ENCODE peak calls at places on chromosomes 16 and 17, in five cellular contexts. One of them, this sample, is unnamed.

GRCh38 chr17:68449021-68449739 is 8.1 kb downstream of the WIPI1 start:
- DNase-seq in stimulated activated CD4-positive, alpha-beta T cell treated with anti-CD3 and anti-CD28 coated beads, Interleukin-12 subunit alpha, Interleukin-12 subunit beta, amount 100 ng/mL, for 48 hours: no peak
- DNase-seq in activated CD8-positive, alpha-beta memory T cell treated with anti-CD3 and anti-CD28 coated beads for 1 hour: no peak
- DNase-seq in hepatocyte: no peak
- DNase-seq in posterior cingulate gyrus: no peak
- DNase-seq in this sample: no peak

GRCh38 chr16:49127103-49127502 is 154.5 kb downstream of the CBLN1 start:
- DNase-seq in stimulated activated CD4-positive, alpha-beta T cell treated with anti-CD3 and anti-CD28 coated beads, Interleukin-12 subunit alpha, Interleukin-12 subunit beta, amount 100 ng/mL, for 48 hours: no peak
- DNase-seq in activated CD8-positive, alpha-beta memory T cell treated with anti-CD3 and anti-CD28 coated beads for 1 hour: no peak
- DNase-seq in hepatocyte: peak
- DNase-seq in posterior cingulate gyrus: no peak
- DNase-seq in this sample: peak

GRCh38 chr17:17836818-17837379 is at the start of gene SREBF1:
- DNase-seq in stimulated activated CD4-positive, alpha-beta T cell treated with anti-CD3 and anti-CD28 coated beads, Interleukin-12 subunit alpha, Interleukin-12 subunit beta, amount 100 ng/mL, for 48 hours: peak
- DNase-seq in activated CD8-positive, alpha-beta memory T cell treated with anti-CD3 and anti-CD28 coated beads for 1 hour: peak
- DNase-seq in hepatocyte: peak
- DNase-seq in posterior cingulate gyrus: no peak
- DNase-seq in this sample: peak

GRCh38 chr16:1181715-1182671 is 29.1 kb downstream of the CACNA1H start:
- DNase-seq in stimulated activated CD4-positive, alpha-beta T cell treated with anti-CD3 and anti-CD28 coated beads, Interleukin-12 subunit alpha, Interleukin-12 subunit beta, amount 100 ng/mL, for 48 hours: no peak
- DNase-seq in activated CD8-positive, alpha-beta memory T cell treated with anti-CD3 and anti-CD28 coated beads for 1 hour: no peak
- DNase-seq in hepatocyte: peak
- DNase-seq in posterior cingulate gyrus: no peak
- DNase-seq in this sample: no peak

GRCh38 chr16:87213536-87213935 is 103.7 kb downstream of the C16orf95 start:
- DNase-seq in stimulated activated CD4-positive, alpha-beta T cell treated with anti-CD3 and anti-CD28 coated beads, Interleukin-12 subunit alpha, Interleukin-12 subunit beta, amount 100 ng/mL, for 48 hours: no peak
- DNase-seq in activated CD8-positive, alpha-beta memory T cell treated with anti-CD3 and anti-CD28 coated beads for 1 hour: no peak
- DNase-seq in hepatocyte: no peak
- DNase-seq in posterior cingulate gyrus: no peak
- DNase-seq in this sample: no peak

GRCh38 chr16:78283668-78284251 is 184.3 kb downstream of the WWOX start:
- DNase-seq in stimulated activated CD4-positive, alpha-beta T cell treated with anti-CD3 and anti-CD28 coated beads, Interleukin-12 subunit alpha, Interleukin-12 subunit beta, amount 100 ng/mL, for 48 hours: no peak
- DNase-seq in activated CD8-positive, alpha-beta memory T cell treated with anti-CD3 and anti-CD28 coated beads for 1 hour: no peak
- DNase-seq in hepatocyte: no peak
- DNase-seq in posterior cingulate gyrus: no peak
- DNase-seq in this sample: no peak

GRCh38 chr16:11097094-11097781 is 152.9 kb downstream of the CLEC16A start:
- DNase-seq in stimulated activated CD4-positive, alpha-beta T cell treated with anti-CD3 and anti-CD28 coated beads, Interleukin-12 subunit alpha, Interleukin-12 subunit beta, amount 100 ng/mL, for 48 hours: no peak
- DNase-seq in activated CD8-positive, alpha-beta memory T cell treated with anti-CD3 and anti-CD28 coated beads for 1 hour: no peak
- DNase-seq in hepatocyte: no peak
- DNase-seq in posterior cingulate gyrus: no peak
- DNase-seq in this sample: no peak

GRCh38 chr16:89873109-89873821 is at the start of gene TCF25:
- DNase-seq in stimulated activated CD4-positive, alpha-beta T cell treated with anti-CD3 and anti-CD28 coated beads, Interleukin-12 subunit alpha, Interleukin-12 subunit beta, amount 100 ng/mL, for 48 hours: peak
- DNase-seq in activated CD8-positive, alpha-beta memory T cell treated with anti-CD3 and anti-CD28 coated beads for 1 hour: peak
- DNase-seq in hepatocyte: peak
- DNase-seq in posterior cingulate gyrus: peak
- DNase-seq in this sample: peak

GRCh38 chr17:10429416-10430045 is 7.8 kb upstream of the MYH8 start:
- DNase-seq in stimulated activated CD4-positive, alpha-beta T cell treated with anti-CD3 and anti-CD28 coated beads, Interleukin-12 subunit alpha, Interleukin-12 subunit beta, amount 100 ng/mL, for 48 hours: no peak
- DNase-seq in activated CD8-positive, alpha-beta memory T cell treated with anti-CD3 and anti-CD28 coated beads for 1 hour: no peak
- DNase-seq in hepatocyte: no peak
- DNase-seq in posterior cingulate gyrus: no peak
- DNase-seq in this sample: no peak

GRCh38 chr17:74712756-74713155 is at the start of gene CD300LF:
- DNase-seq in stimulated activated CD4-positive, alpha-beta T cell treated with anti-CD3 and anti-CD28 coated beads, Interleukin-12 subunit alpha, Interleukin-12 subunit beta, amount 100 ng/mL, for 48 hours: no peak
- DNase-seq in activated CD8-positive, alpha-beta memory T cell treated with anti-CD3 and anti-CD28 coated beads for 1 hour: no peak
- DNase-seq in hepatocyte: no peak
- DNase-seq in posterior cingulate gyrus: no peak
- DNase-seq in this sample: no peak

GRCh38 chr16:3170440-3171180 is 17.4 kb upstream of the OR1F1 start:
- DNase-seq in stimulated activated CD4-positive, alpha-beta T cell treated with anti-CD3 and anti-CD28 coated beads, Interleukin-12 subunit alpha, Interleukin-12 subunit beta, amount 100 ng/mL, for 48 hours: no peak
- DNase-seq in activated CD8-positive, alpha-beta memory T cell treated with anti-CD3 and anti-CD28 coated beads for 1 hour: no peak
- DNase-seq in hepatocyte: no peak
- DNase-seq in posterior cingulate gyrus: no peak
- DNase-seq in this sample: no peak

GRCh38 chr16:81755915-81756644 is 23.0 kb upstream of the PLCG2 start:
- DNase-seq in stimulated activated CD4-positive, alpha-beta T cell treated with anti-CD3 and anti-CD28 coated beads, Interleukin-12 subunit alpha, Interleukin-12 subunit beta, amount 100 ng/mL, for 48 hours: no peak
- DNase-seq in activated CD8-positive, alpha-beta memory T cell treated with anti-CD3 and anti-CD28 coated beads for 1 hour: no peak
- DNase-seq in hepatocyte: no peak
- DNase-seq in posterior cingulate gyrus: no peak
- DNase-seq in this sample: no peak

GRCh38 chr17:61678339-61678738 is 87.3 kb upstream of the NACA2 start:
- DNase-seq in stimulated activated CD4-positive, alpha-beta T cell treated with anti-CD3 and anti-CD28 coated beads, Interleukin-12 subunit alpha, Interleukin-12 subunit beta, amount 100 ng/mL, for 48 hours: no peak
- DNase-seq in activated CD8-positive, alpha-beta memory T cell treated with anti-CD3 and anti-CD28 coated beads for 1 hour: no peak
- DNase-seq in hepatocyte: no peak
- DNase-seq in posterior cingulate gyrus: no peak
- DNase-seq in this sample: no peak

GRCh38 chr16:57044931-57045693 is 47.3 kb upstream of the CPNE2 start:
- DNase-seq in stimulated activated CD4-positive, alpha-beta T cell treated with anti-CD3 and anti-CD28 coated beads, Interleukin-12 subunit alpha, Interleukin-12 subunit beta, amount 100 ng/mL, for 48 hours: no peak
- DNase-seq in activated CD8-positive, alpha-beta memory T cell treated with anti-CD3 and anti-CD28 coated beads for 1 hour: no peak
- DNase-seq in hepatocyte: no peak
- DNase-seq in posterior cingulate gyrus: no peak
- DNase-seq in this sample: no peak

GRCh38 chr17:37107406-37108083 is 158.8 kb downstream of the AATF start:
- DNase-seq in stimulated activated CD4-positive, alpha-beta T cell treated with anti-CD3 and anti-CD28 coated beads, Interleukin-12 subunit alpha, Interleukin-12 subunit beta, amount 100 ng/mL, for 48 hours: no peak
- DNase-seq in activated CD8-positive, alpha-beta memory T cell treated with anti-CD3 and anti-CD28 coated beads for 1 hour: no peak
- DNase-seq in hepatocyte: no peak
- DNase-seq in posterior cingulate gyrus: peak
- DNase-seq in this sample: no peak

GRCh38 chr17:29251969-29252866 is 5.6 kb downstream of the CRYBA1 start:
- DNase-seq in stimulated activated CD4-positive, alpha-beta T cell treated with anti-CD3 and anti-CD28 coated beads, Interleukin-12 subunit alpha, Interleukin-12 subunit beta, amount 100 ng/mL, for 48 hours: no peak
- DNase-seq in activated CD8-positive, alpha-beta memory T cell treated with anti-CD3 and anti-CD28 coated beads for 1 hour: no peak
- DNase-seq in hepatocyte: peak
- DNase-seq in posterior cingulate gyrus: no peak
- DNase-seq in this sample: no peak

GRCh38 chr17:32349503-32349853 is 479 bp upstream of the ZNF207 start:
- DNase-seq in stimulated activated CD4-positive, alpha-beta T cell treated with anti-CD3 and anti-CD28 coated beads, Interleukin-12 subunit alpha, Interleukin-12 subunit beta, amount 100 ng/mL, for 48 hours: no peak
- DNase-seq in activated CD8-positive, alpha-beta memory T cell treated with anti-CD3 and anti-CD28 coated beads for 1 hour: no peak
- DNase-seq in hepatocyte: peak
- DNase-seq in posterior cingulate gyrus: no peak
- DNase-seq in this sample: peak

GRCh38 chr17:29240477-29240876 is 6.2 kb upstream of the CRYBA1 start:
- DNase-seq in stimulated activated CD4-positive, alpha-beta T cell treated with anti-CD3 and anti-CD28 coated beads, Interleukin-12 subunit alpha, Interleukin-12 subunit beta, amount 100 ng/mL, for 48 hours: no peak
- DNase-seq in activated CD8-positive, alpha-beta memory T cell treated with anti-CD3 and anti-CD28 coated beads for 1 hour: no peak
- DNase-seq in hepatocyte: no peak
- DNase-seq in posterior cingulate gyrus: no peak
- DNase-seq in this sample: no peak

GRCh38 chr16:24731722-24732419 is 2.4 kb downstream of the TNRC6A start:
- DNase-seq in stimulated activated CD4-positive, alpha-beta T cell treated with anti-CD3 and anti-CD28 coated beads, Interleukin-12 subunit alpha, Interleukin-12 subunit beta, amount 100 ng/mL, for 48 hours: no peak
- DNase-seq in activated CD8-positive, alpha-beta memory T cell treated with anti-CD3 and anti-CD28 coated beads for 1 hour: no peak
- DNase-seq in hepatocyte: no peak
- DNase-seq in posterior cingulate gyrus: no peak
- DNase-seq in this sample: no peak

GRCh38 chr17:60102632-60103047 is 23.9 kb upstream of the HEATR6 start:
- DNase-seq in stimulated activated CD4-positive, alpha-beta T cell treated with anti-CD3 and anti-CD28 coated beads, Interleukin-12 subunit alpha, Interleukin-12 subunit beta, amount 100 ng/mL, for 48 hours: no peak
- DNase-seq in activated CD8-positive, alpha-beta memory T cell treated with anti-CD3 and anti-CD28 coated beads for 1 hour: no peak
- DNase-seq in hepatocyte: no peak
- DNase-seq in posterior cingulate gyrus: no peak
- DNase-seq in this sample: no peak

GRCh38 chr17:67403065-67403464 is 26.0 kb downstream of the PITPNC1 start:
- DNase-seq in stimulated activated CD4-positive, alpha-beta T cell treated with anti-CD3 and anti-CD28 coated beads, Interleukin-12 subunit alpha, Interleukin-12 subunit beta, amount 100 ng/mL, for 48 hours: no peak
- DNase-seq in activated CD8-positive, alpha-beta memory T cell treated with anti-CD3 and anti-CD28 coated beads for 1 hour: no peak
- DNase-seq in hepatocyte: no peak
- DNase-seq in posterior cingulate gyrus: no peak
- DNase-seq in this sample: no peak